ENCODE peak calls at places on chromosome 3, in five cellular contexts. Q is AG09309, S is pancreas, Z is AG04450, I is fibroblast of villous mesenchyme. U is an unnamed sample.

GRCh38 chr3:175914785-175915184 is 1055.7 kb downstream of the NAALADL2 start:
- DNase-seq in Q (no peak), S (no peak), Z (no peak), I (peak; percentile 13), U (no peak)

GRCh38 chr3:57952208-57952631 is 56.0 kb upstream of the FLNB start:
- DNase-seq in Q (no peak), S (no peak), Z (peak; percentile 93), I (peak; percentile 95), U (peak; percentile 49)

GRCh38 chr3:15440891-15441290 is 13.5 kb downstream of the EAF1 start:
- DNase-seq in Q (peak; percentile 43), S (no peak), Z (no peak), I (no peak), U (no peak)

GRCh38 chr3:126956361-126956760 is 26.6 kb upstream of the PLXNA1 start:
- DNase-seq in Q (no peak), S (peak; percentile 56), Z (no peak), I (no peak), U (no peak)

GRCh38 chr3:46235425-46235824 is 6.8 kb upstream of the CCR3 start:
- DNase-seq in Q (no peak), S (no peak), Z (no peak), I (no peak), U (no peak)

GRCh38 chr3:43161684-43162512 is 56.0 kb upstream of the POMGNT2 start:
- DNase-seq in Q (peak; percentile 66), S (no peak), Z (peak; percentile 37), I (peak; percentile 85), U (peak; percentile 15)

GRCh38 chr3:154428369-154429206 is 1.4 kb downstream of the GPR149 start:
- DNase-seq in Q (no peak), S (peak; percentile 55), Z (no peak), I (no peak), U (no peak)

GRCh38 chr3:98763814-98764691 is 913 bp downstream of the ST3GAL6 start:
- DNase-seq in Q (no peak), S (no peak), Z (no peak), I (peak; percentile 71), U (no peak)

GRCh38 chr3:171168086-171168485 is 141.6 kb upstream of the SLC2A2 start:
- DNase-seq in Q (no peak), S (no peak), Z (no peak), I (peak; percentile 31), U (no peak)

GRCh38 chr3:48686538-48687219 is 964 bp upstream of the NCKIPSD start:
- DNase-seq in Q (no peak), S (no peak), Z (no peak), I (no peak), U (no peak)

GRCh38 chr3:152961323-152961722 is 126.4 kb downstream of the P2RY1 start:
- DNase-seq in Q (no peak), S (no peak), Z (no peak), I (peak; percentile 22), U (peak; percentile 58)

GRCh38 chr3:48407542-48408099 is 22.3 kb downstream of the PLXNB1 start:
- DNase-seq in Q (no peak), S (peak; percentile 21), Z (no peak), I (no peak), U (no peak)

GRCh38 chr3:189160519-189161309 is 11.1 kb upstream of the TPRG1 start:
- DNase-seq in Q (no peak), S (no peak), Z (no peak), I (no peak), U (no peak)

GRCh38 chr3:189157232-189158007 is 14.4 kb upstream of the TPRG1 start:
- DNase-seq in Q (no peak), S (no peak), Z (no peak), I (no peak), U (no peak)

DNA sequence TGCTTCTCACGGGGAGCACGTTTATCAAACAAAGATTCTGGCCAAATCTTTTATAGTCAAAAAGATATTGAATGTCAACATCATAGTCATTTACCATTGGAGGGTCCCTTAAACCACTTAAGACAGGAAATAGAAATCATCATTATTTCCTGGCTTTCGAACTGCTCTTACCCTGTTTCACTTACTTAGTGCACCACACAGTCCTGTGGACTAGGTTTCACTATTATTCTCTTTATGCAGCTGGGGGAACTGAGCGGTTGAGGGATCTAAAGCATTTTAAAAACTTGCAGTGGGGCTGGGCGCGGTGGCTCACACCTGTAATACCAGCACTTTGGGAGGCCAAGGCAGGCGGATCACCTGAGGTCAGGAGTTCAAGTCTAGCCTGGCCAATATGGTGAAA is 13.7 kb upstream of the TPRG1 start:
- DNase-seq in Q (no peak), S (no peak), Z (no peak), I (no peak), U (no peak)
- H3K4me3 ChIP-seq in Q (no peak overlapping the region), S (no peak overlapping the region), Z (no peak overlapping the region), I (no peak overlapping the region), U (no peak overlapping the region)

GRCh38 chr3:138426211-138426610 is 8.2 kb upstream of the ESYT3 start:
- DNase-seq in Q (no peak), S (no peak), Z (no peak), I (peak; percentile 37), U (no peak)
- TF ChIP-seq CTCF in Q (peak; percentile 71), S (no peak), Z (peak; percentile 67), I (peak; percentile 52), U (peak; percentile 16)

GRCh38 chr3:13335062-13335461 is 85.1 kb downstream of the NUP210 start:
- DNase-seq in Q (no peak), S (no peak), Z (no peak), I (no peak), U (no peak)

GRCh38 chr3:13335503-13335902 is 84.6 kb downstream of the NUP210 start:
- DNase-seq in Q (no peak), S (no peak), Z (no peak), I (no peak), U (no peak)

GRCh38 chr3:13332740-13333139 is 87.4 kb downstream of the NUP210 start:
- DNase-seq in Q (no peak), S (peak; percentile 71), Z (no peak), I (no peak), U (peak; percentile 8)

GRCh38 chr3:13332158-13332557 is 88.0 kb downstream of the NUP210 start:
- DNase-seq in Q (no peak), S (no peak), Z (no peak), I (no peak), U (peak; percentile 3)

DNA sequence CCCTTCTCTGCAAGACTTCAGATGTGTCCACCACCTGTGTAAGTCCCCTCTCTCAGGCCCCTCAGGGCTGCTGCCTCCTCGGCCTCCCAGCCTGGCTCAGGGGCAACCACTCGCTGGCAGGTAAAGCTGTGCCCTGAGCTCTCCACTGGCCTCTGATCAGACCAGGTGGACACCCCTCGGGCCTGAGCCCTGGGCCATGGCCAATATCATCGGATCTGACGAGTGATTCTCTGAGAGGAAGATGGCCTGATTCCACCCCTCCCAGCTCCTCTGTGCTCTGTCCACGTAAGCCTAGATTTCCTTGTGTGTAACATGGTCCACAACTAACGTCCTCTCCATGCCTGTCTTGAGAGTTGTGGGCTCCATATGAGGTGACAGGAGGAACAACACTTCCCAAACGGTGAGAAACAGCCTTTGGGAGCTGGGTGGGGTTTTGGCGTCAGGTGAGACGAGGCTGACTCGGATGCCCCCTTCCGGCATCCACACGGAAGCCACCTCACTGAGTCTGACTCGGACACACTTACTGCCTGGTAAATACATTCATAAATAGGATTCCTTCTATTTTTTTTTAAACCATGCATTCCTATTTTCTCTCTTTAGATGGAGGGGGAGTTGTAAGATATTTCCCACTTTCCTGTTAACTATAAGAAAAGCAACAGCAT is 86.8 kb downstream of the NUP210 start:
- DNase-seq in Q (no peak), S (no peak), Z (no peak), I (no peak), U (no peak)
- H3K4me3 ChIP-seq in Q (no peak overlapping the region), S (no peak overlapping the region), Z (no peak overlapping the region), I (no peak overlapping the region), U (no peak overlapping the region)

DNA sequence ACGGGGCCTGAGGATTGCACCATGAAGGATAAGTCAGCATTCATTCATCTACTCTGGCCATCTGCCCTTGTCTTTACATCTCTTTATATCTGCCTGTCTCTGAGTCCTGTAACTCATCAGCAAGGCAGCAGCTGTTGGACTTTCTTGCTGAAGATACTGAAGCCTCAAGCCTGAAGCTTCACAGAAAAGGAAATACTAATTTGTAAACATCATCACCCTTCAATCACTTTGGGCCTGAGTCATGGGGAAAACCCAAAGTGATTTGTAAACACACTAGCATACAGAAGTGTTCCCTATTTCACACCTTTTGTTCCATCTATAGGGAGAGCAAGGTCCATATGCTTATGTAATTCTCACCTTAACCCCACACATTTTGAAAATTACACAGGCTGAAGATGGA is 928.2 kb downstream of the EPHA3 start:
- DNase-seq in Q (no peak), S (no peak), Z (no peak), I (no peak), U (no peak)
- TF ChIP-seq CTCF in Q (no peak), S (no peak), Z (no peak), I (no peak), U (no peak)

GRCh38 chr3:135314227-135314626 is 519.2 kb downstream of the EPHB1 start:
- DNase-seq in Q (no peak), S (no peak), Z (no peak), I (no peak), U (no peak)

GRCh38 chr3:135311699-135312098 is 516.6 kb downstream of the EPHB1 start:
- DNase-seq in Q (no peak), S (no peak), Z (no peak), I (no peak), U (no peak)

GRCh38 chr3:135304378-135304777 is 509.3 kb downstream of the EPHB1 start:
- DNase-seq in Q (no peak), S (no peak), Z (no peak), I (no peak), U (no peak)

DNA sequence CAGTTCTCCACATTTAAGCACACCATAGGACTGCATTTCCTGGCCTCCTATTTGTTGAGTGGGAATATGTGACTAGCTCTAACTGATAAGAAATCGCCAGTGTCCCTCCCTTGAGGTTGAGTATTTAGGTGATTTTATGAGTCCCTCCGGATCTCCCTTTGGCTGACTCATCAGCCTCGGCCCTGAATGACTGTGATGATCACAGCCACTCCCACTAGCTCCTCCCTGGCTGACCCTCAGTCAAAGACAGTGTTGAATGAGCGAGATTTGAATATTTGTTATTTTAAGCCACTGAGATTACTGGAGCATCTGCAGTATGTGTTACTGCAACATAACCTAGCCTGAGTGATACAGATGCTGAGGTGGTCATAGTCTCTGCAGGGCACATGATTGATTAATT is 515.3 kb downstream of the EPHB1 start:
- DNase-seq in Q (no peak), S (no peak), Z (no peak), I (no peak), U (no peak)
- H3K4me3 ChIP-seq in Q (no peak overlapping the region), S (no peak overlapping the region), Z (no peak overlapping the region), I (no peak overlapping the region), U (no peak overlapping the region)